ENCODE peak calls at places on chromosomes 6 and 20, in four cellular contexts. X, O, B and I are unnamed samples.

GRCh38 chr6:42787018-42787611 is 5.3 kb downstream of the BICRAL start:
- DNase-seq in B (peak), X (no peak), O (no peak), I (no peak)

GRCh38 chr6:136962661-136963060 is 40.6 kb downstream of the SLC35D3 start:
- DNase-seq in X (peak), B (no peak), O (no peak), I (peak)

GRCh38 chr20:63313349-63314014 is 20.5 kb downstream of the COL20A1 start:
- DNase-seq in B (no peak), O (no peak), X (no peak), I (no peak)

GRCh38 chr20:37354210-37355195 is 8.6 kb downstream of the SRC start:
- DNase-seq in B (no peak), O (no peak), X (no peak), I (peak)

GRCh38 chr20:4304601-4305000 is 289.2 kb upstream of the RNF24 start:
- DNase-seq in X (no peak), B (no peak), O (no peak), I (no peak)

GRCh38 chr20:45427236-45428149 is 11.6 kb downstream of the PIGT start:
- DNase-seq in O (no peak), B (no peak), X (no peak), I (no peak)

GRCh38 chr6:10146723-10147451 is 268.0 kb downstream of the TFAP2A start:
- DNase-seq in O (no peak), B (peak), X (peak), I (peak)

GRCh38 chr6:106134906-106135634 is 48.9 kb downstream of the PRDM1 start:
- DNase-seq in X (no peak), O (no peak), B (peak), I (peak)

GRCh38 chr20:35200255-35200654 is 26.2 kb upstream of the MMP24 start:
- DNase-seq in X (no peak), B (no peak), O (no peak), I (no peak)

GRCh38 chr20:49466114-49466912 is 16.2 kb downstream of the KCNB1 start:
- DNase-seq in O (no peak), X (no peak), B (no peak), I (no peak)

GRCh38 chr6:13089296-13089994 is 238.9 kb downstream of the TBC1D7 start:
- DNase-seq in O (no peak), B (no peak), X (no peak), I (no peak)

GRCh38 chr6:130933712-130934200 is 106.5 kb downstream of the SMLR1 start:
- DNase-seq in O (no peak), B (no peak), X (no peak), I (peak)

GRCh38 chr20:32635764-32636163 is 38.0 kb downstream of the C20orf203 start:
- DNase-seq in B (no peak), X (no peak), O (no peak), I (no peak)

GRCh38 chr6:52893221-52893620 is 16.3 kb downstream of the GSTA3 start:
- DNase-seq in O (no peak), B (no peak), X (no peak), I (no peak)

GRCh38 chr20:13183005-13183404 is 38.1 kb upstream of the ISM1 start:
- DNase-seq in X (no peak), O (no peak), B (no peak), I (no peak)

GRCh38 chr20:41508335-41508734 is 109.8 kb downstream of the CHD6 start:
- DNase-seq in B (no peak), O (no peak), X (no peak), I (no peak)

GRCh38 chr6:64012351-64013060 is 376.9 kb downstream of the PHF3 start:
- DNase-seq in O (no peak), X (peak), B (peak), I (peak)

GRCh38 chr20:63534427-63534830 is 2.7 kb downstream of the PTK6 start:
- DNase-seq in B (no peak), O (no peak), X (no peak), I (peak)

GRCh38 chr6:139457482-139457881 is 83.0 kb upstream of the CITED2 start:
- DNase-seq in X (no peak), O (no peak), B (no peak), I (no peak)

GRCh38 chr20:48779435-48779834 is 48.4 kb downstream of the PREX1 start:
- DNase-seq in O (no peak), X (no peak), B (no peak), I (no peak)

GRCh38 chr20:61980647-61981583 is 84.8 kb downstream of the TAF4 start:
- DNase-seq in O (no peak), X (no peak), B (peak), I (no peak)

GRCh38 chr6:64334646-64335045 is 699.0 kb downstream of the PHF3 start:
- DNase-seq in O (no peak), X (no peak), B (no peak), I (no peak)

GRCh38 chr6:113969888-113970807 is 800 bp downstream of the HDAC2 start:
- DNase-seq in O (peak), X (peak), B (peak), I (peak)

GRCh38 chr6:157217198-157217893 is 106.0 kb downstream of the TMEM242 start:
- DNase-seq in X (no peak), B (no peak), O (no peak), I (peak)

GRCh38 chr20:64164123-64164836 is at the start of gene MYT1:
- DNase-seq in B (no peak), X (peak), O (no peak), I (no peak)

GRCh38 chr6:168451805-168452204 is 10.8 kb downstream of the SMOC2 start:
- DNase-seq in O (no peak), X (peak), B (no peak), I (no peak)

GRCh38 chr6:93417421-93417996 is 1.9 kb downstream of the EPHA7 start:
- DNase-seq in O (no peak), B (peak), X (peak), I (no peak)

GRCh38 chr6:135851442-135852271 is at the start of gene PDE7B:
- DNase-seq in X (no peak), B (peak), O (no peak), I (peak)

GRCh38 chr6:40325041-40325440 is 262.1 kb downstream of the LRFN2 start:
- DNase-seq in O (no peak), B (no peak), X (no peak), I (no peak)

GRCh38 chr6:101294676-101295075 is 98.8 kb upstream of the GRIK2 start:
- DNase-seq in X (no peak), O (no peak), B (no peak), I (no peak)